ENCODE peak calls at places on chromosomes 16 and 17, in six cellular contexts. One of them, this sample, is unnamed.

GRCh38 chr16:53061701-53062159 is 6.9 kb downstream of the CHD9 start:
- ATAC-seq in activated CD8-positive, alpha-beta T cell treated with anti-CD3 and anti-CD28 coated beads, Interleukin-2, amount 10 ng/mL, durations not matched to agents 7 days and 5 days: peak
- ATAC-seq in CD8-positive, alpha-beta T cell: peak
- ATAC-seq in RWPE2: no peak
- ATAC-seq in GM23338: no peak
- ATAC-seq in left cardiac atrium: peak
- ATAC-seq in this sample: peak

GRCh38 chr17:67442787-67443624 is 65.9 kb downstream of the PITPNC1 start:
- ATAC-seq in activated CD8-positive, alpha-beta T cell treated with anti-CD3 and anti-CD28 coated beads, Interleukin-2, amount 10 ng/mL, durations not matched to agents 7 days and 5 days: no peak
- ATAC-seq in CD8-positive, alpha-beta T cell: no peak
- ATAC-seq in RWPE2: no peak
- ATAC-seq in GM23338: no peak
- ATAC-seq in left cardiac atrium: no peak
- ATAC-seq in this sample: no peak

GRCh38 chr16:81436381-81436780 is 8.2 kb upstream of the CMIP start:
- ATAC-seq in activated CD8-positive, alpha-beta T cell treated with anti-CD3 and anti-CD28 coated beads, Interleukin-2, amount 10 ng/mL, durations not matched to agents 7 days and 5 days: no peak
- ATAC-seq in CD8-positive, alpha-beta T cell: no peak
- ATAC-seq in RWPE2: no peak
- ATAC-seq in GM23338: no peak
- ATAC-seq in left cardiac atrium: no peak
- ATAC-seq in this sample: no peak

GRCh38 chr16:3023415-3023668 is 400 bp downstream of the HCFC1R1 start:
- ATAC-seq in activated CD8-positive, alpha-beta T cell treated with anti-CD3 and anti-CD28 coated beads, Interleukin-2, amount 10 ng/mL, durations not matched to agents 7 days and 5 days: no peak
- ATAC-seq in CD8-positive, alpha-beta T cell: no peak
- ATAC-seq in RWPE2: no peak
- ATAC-seq in GM23338: no peak
- ATAC-seq in left cardiac atrium: peak
- ATAC-seq in this sample: peak

GRCh38 chr17:29682054-29682453 is 59.3 kb upstream of the CORO6 start:
- ATAC-seq in activated CD8-positive, alpha-beta T cell treated with anti-CD3 and anti-CD28 coated beads, Interleukin-2, amount 10 ng/mL, durations not matched to agents 7 days and 5 days: no peak
- ATAC-seq in CD8-positive, alpha-beta T cell: peak
- ATAC-seq in RWPE2: no peak
- ATAC-seq in GM23338: no peak
- ATAC-seq in left cardiac atrium: no peak
- ATAC-seq in this sample: peak

GRCh38 chr17:9329251-9329921 is 246.2 kb downstream of the STX8 start:
- ATAC-seq in activated CD8-positive, alpha-beta T cell treated with anti-CD3 and anti-CD28 coated beads, Interleukin-2, amount 10 ng/mL, durations not matched to agents 7 days and 5 days: no peak
- ATAC-seq in CD8-positive, alpha-beta T cell: no peak
- ATAC-seq in RWPE2: no peak
- ATAC-seq in GM23338: peak
- ATAC-seq in left cardiac atrium: no peak
- ATAC-seq in this sample: no peak

GRCh38 chr16:76899767-76900166 is 291.2 kb upstream of the MON1B start:
- ATAC-seq in activated CD8-positive, alpha-beta T cell treated with anti-CD3 and anti-CD28 coated beads, Interleukin-2, amount 10 ng/mL, durations not matched to agents 7 days and 5 days: no peak
- ATAC-seq in CD8-positive, alpha-beta T cell: no peak
- ATAC-seq in RWPE2: no peak
- ATAC-seq in GM23338: no peak
- ATAC-seq in left cardiac atrium: no peak
- ATAC-seq in this sample: no peak

GRCh38 chr16:66275795-66276428 is 90.6 kb upstream of the CDH5 start:
- ATAC-seq in activated CD8-positive, alpha-beta T cell treated with anti-CD3 and anti-CD28 coated beads, Interleukin-2, amount 10 ng/mL, durations not matched to agents 7 days and 5 days: no peak
- ATAC-seq in CD8-positive, alpha-beta T cell: no peak
- ATAC-seq in RWPE2: no peak
- ATAC-seq in GM23338: peak
- ATAC-seq in left cardiac atrium: peak
- ATAC-seq in this sample: peak

GRCh38 chr17:36641877-36642845 is 40.8 kb downstream of the MRM1 start:
- ATAC-seq in activated CD8-positive, alpha-beta T cell treated with anti-CD3 and anti-CD28 coated beads, Interleukin-2, amount 10 ng/mL, durations not matched to agents 7 days and 5 days: peak
- ATAC-seq in CD8-positive, alpha-beta T cell: no peak
- ATAC-seq in RWPE2: no peak
- ATAC-seq in GM23338: peak
- ATAC-seq in left cardiac atrium: peak
- ATAC-seq in this sample: no peak

GRCh38 chr17:73831699-73832098 is 187.5 kb upstream of the SDK2 start:
- ATAC-seq in activated CD8-positive, alpha-beta T cell treated with anti-CD3 and anti-CD28 coated beads, Interleukin-2, amount 10 ng/mL, durations not matched to agents 7 days and 5 days: no peak
- ATAC-seq in CD8-positive, alpha-beta T cell: no peak
- ATAC-seq in RWPE2: no peak
- ATAC-seq in GM23338: no peak
- ATAC-seq in left cardiac atrium: no peak
- ATAC-seq in this sample: no peak

GRCh38 chr16:15434079-15434424 is 336 bp upstream of the BMERB1 start:
- ATAC-seq in activated CD8-positive, alpha-beta T cell treated with anti-CD3 and anti-CD28 coated beads, Interleukin-2, amount 10 ng/mL, durations not matched to agents 7 days and 5 days: peak
- ATAC-seq in CD8-positive, alpha-beta T cell: no peak
- ATAC-seq in RWPE2: no peak
- ATAC-seq in GM23338: peak
- ATAC-seq in left cardiac atrium: no peak
- ATAC-seq in this sample: no peak

GRCh38 chr17:40307001-40307690 is 1.8 kb upstream of the RARA start:
- ATAC-seq in activated CD8-positive, alpha-beta T cell treated with anti-CD3 and anti-CD28 coated beads, Interleukin-2, amount 10 ng/mL, durations not matched to agents 7 days and 5 days: peak
- ATAC-seq in CD8-positive, alpha-beta T cell: no peak
- ATAC-seq in RWPE2: no peak
- ATAC-seq in GM23338: peak
- ATAC-seq in left cardiac atrium: no peak
- ATAC-seq in this sample: peak

GRCh38 chr16:621526-622105 is 9.2 kb upstream of the WFIKKN1 start:
- ATAC-seq in activated CD8-positive, alpha-beta T cell treated with anti-CD3 and anti-CD28 coated beads, Interleukin-2, amount 10 ng/mL, durations not matched to agents 7 days and 5 days: no peak
- ATAC-seq in CD8-positive, alpha-beta T cell: no peak
- ATAC-seq in RWPE2: peak
- ATAC-seq in GM23338: no peak
- ATAC-seq in left cardiac atrium: no peak
- ATAC-seq in this sample: no peak

GRCh38 chr16:57999971-58000705 is at the start of gene ZNF319:
- ATAC-seq in activated CD8-positive, alpha-beta T cell treated with anti-CD3 and anti-CD28 coated beads, Interleukin-2, amount 10 ng/mL, durations not matched to agents 7 days and 5 days: peak
- ATAC-seq in CD8-positive, alpha-beta T cell: peak
- ATAC-seq in RWPE2: no peak
- ATAC-seq in GM23338: peak
- ATAC-seq in left cardiac atrium: peak
- ATAC-seq in this sample: no peak

GRCh38 chr16:616771-617586 is 13.8 kb upstream of the WFIKKN1 start:
- ATAC-seq in activated CD8-positive, alpha-beta T cell treated with anti-CD3 and anti-CD28 coated beads, Interleukin-2, amount 10 ng/mL, durations not matched to agents 7 days and 5 days: no peak
- ATAC-seq in CD8-positive, alpha-beta T cell: no peak
- ATAC-seq in RWPE2: no peak
- ATAC-seq in GM23338: no peak
- ATAC-seq in left cardiac atrium: no peak
- ATAC-seq in this sample: peak

GRCh38 chr17:14355556-14355955 is 54.7 kb downstream of the HS3ST3B1 start:
- ATAC-seq in activated CD8-positive, alpha-beta T cell treated with anti-CD3 and anti-CD28 coated beads, Interleukin-2, amount 10 ng/mL, durations not matched to agents 7 days and 5 days: no peak
- ATAC-seq in CD8-positive, alpha-beta T cell: no peak
- ATAC-seq in RWPE2: no peak
- ATAC-seq in GM23338: peak
- ATAC-seq in left cardiac atrium: no peak
- ATAC-seq in this sample: no peak

GRCh38 chr17:28878981-28879380 is 18.6 kb downstream of the FLOT2 start:
- ATAC-seq in activated CD8-positive, alpha-beta T cell treated with anti-CD3 and anti-CD28 coated beads, Interleukin-2, amount 10 ng/mL, durations not matched to agents 7 days and 5 days: no peak
- ATAC-seq in CD8-positive, alpha-beta T cell: no peak
- ATAC-seq in RWPE2: peak
- ATAC-seq in GM23338: peak
- ATAC-seq in left cardiac atrium: no peak
- ATAC-seq in this sample: peak

GRCh38 chr17:49603238-49603637 is 27.6 kb downstream of the NXPH3 start:
- ATAC-seq in activated CD8-positive, alpha-beta T cell treated with anti-CD3 and anti-CD28 coated beads, Interleukin-2, amount 10 ng/mL, durations not matched to agents 7 days and 5 days: no peak
- ATAC-seq in CD8-positive, alpha-beta T cell: no peak
- ATAC-seq in RWPE2: no peak
- ATAC-seq in GM23338: no peak
- ATAC-seq in left cardiac atrium: peak
- ATAC-seq in this sample: no peak

GRCh38 chr16:56468800-56469199 is 17.4 kb downstream of the OGFOD1 start:
- ATAC-seq in activated CD8-positive, alpha-beta T cell treated with anti-CD3 and anti-CD28 coated beads, Interleukin-2, amount 10 ng/mL, durations not matched to agents 7 days and 5 days: no peak
- ATAC-seq in CD8-positive, alpha-beta T cell: no peak
- ATAC-seq in RWPE2: no peak
- ATAC-seq in GM23338: no peak
- ATAC-seq in left cardiac atrium: no peak
- ATAC-seq in this sample: no peak

GRCh38 chr16:64724339-64724738 is 397.5 kb downstream of the CDH11 start:
- ATAC-seq in activated CD8-positive, alpha-beta T cell treated with anti-CD3 and anti-CD28 coated beads, Interleukin-2, amount 10 ng/mL, durations not matched to agents 7 days and 5 days: no peak
- ATAC-seq in CD8-positive, alpha-beta T cell: no peak
- ATAC-seq in RWPE2: no peak
- ATAC-seq in GM23338: no peak
- ATAC-seq in left cardiac atrium: no peak
- ATAC-seq in this sample: no peak

GRCh38 chr17:47829870-47830269 is 1.5 kb downstream of the MRPL10 start:
- ATAC-seq in activated CD8-positive, alpha-beta T cell treated with anti-CD3 and anti-CD28 coated beads, Interleukin-2, amount 10 ng/mL, durations not matched to agents 7 days and 5 days: peak
- ATAC-seq in CD8-positive, alpha-beta T cell: peak
- ATAC-seq in RWPE2: no peak
- ATAC-seq in GM23338: no peak
- ATAC-seq in left cardiac atrium: no peak
- ATAC-seq in this sample: no peak

GRCh38 chr16:79505344-79505743 is 95.2 kb downstream of the MAF start:
- ATAC-seq in activated CD8-positive, alpha-beta T cell treated with anti-CD3 and anti-CD28 coated beads, Interleukin-2, amount 10 ng/mL, durations not matched to agents 7 days and 5 days: no peak
- ATAC-seq in CD8-positive, alpha-beta T cell: no peak
- ATAC-seq in RWPE2: no peak
- ATAC-seq in GM23338: no peak
- ATAC-seq in left cardiac atrium: no peak
- ATAC-seq in this sample: no peak

GRCh38 chr16:3835089-3835602 is 45.4 kb downstream of the CREBBP start:
- ATAC-seq in activated CD8-positive, alpha-beta T cell treated with anti-CD3 and anti-CD28 coated beads, Interleukin-2, amount 10 ng/mL, durations not matched to agents 7 days and 5 days: no peak
- ATAC-seq in CD8-positive, alpha-beta T cell: no peak
- ATAC-seq in RWPE2: no peak
- ATAC-seq in GM23338: no peak
- ATAC-seq in left cardiac atrium: no peak
- ATAC-seq in this sample: no peak

GRCh38 chr16:11757671-11758545 is 15.3 kb upstream of the TXNDC11 start:
- ATAC-seq in activated CD8-positive, alpha-beta T cell treated with anti-CD3 and anti-CD28 coated beads, Interleukin-2, amount 10 ng/mL, durations not matched to agents 7 days and 5 days: no peak
- ATAC-seq in CD8-positive, alpha-beta T cell: no peak
- ATAC-seq in RWPE2: peak
- ATAC-seq in GM23338: no peak
- ATAC-seq in left cardiac atrium: peak
- ATAC-seq in this sample: no peak

GRCh38 chr16:81883235-81883634 is 104.1 kb downstream of the PLCG2 start:
- ATAC-seq in activated CD8-positive, alpha-beta T cell treated with anti-CD3 and anti-CD28 coated beads, Interleukin-2, amount 10 ng/mL, durations not matched to agents 7 days and 5 days: no peak
- ATAC-seq in CD8-positive, alpha-beta T cell: no peak
- ATAC-seq in RWPE2: no peak
- ATAC-seq in GM23338: no peak
- ATAC-seq in left cardiac atrium: no peak
- ATAC-seq in this sample: no peak

GRCh38 chr17:50468120-50469004 is at the start of gene CHAD:
- ATAC-seq in activated CD8-positive, alpha-beta T cell treated with anti-CD3 and anti-CD28 coated beads, Interleukin-2, amount 10 ng/mL, durations not matched to agents 7 days and 5 days: peak
- ATAC-seq in CD8-positive, alpha-beta T cell: peak
- ATAC-seq in RWPE2: no peak
- ATAC-seq in GM23338: peak
- ATAC-seq in left cardiac atrium: peak
- ATAC-seq in this sample: peak

GRCh38 chr16:58487566-58488351 is 12.2 kb upstream of the NDRG4 start:
- ATAC-seq in activated CD8-positive, alpha-beta T cell treated with anti-CD3 and anti-CD28 coated beads, Interleukin-2, amount 10 ng/mL, durations not matched to agents 7 days and 5 days: peak
- ATAC-seq in CD8-positive, alpha-beta T cell: peak
- ATAC-seq in RWPE2: peak
- ATAC-seq in GM23338: peak
- ATAC-seq in left cardiac atrium: peak
- ATAC-seq in this sample: peak